ENCODE peak calls at places on chromosomes 13 and 19, in seven cellular contexts. V is MG63; P is breast epithelium; I is stimulated activated naive CD4-positive, alpha-beta T cell; S is cardiac muscle cell; L is KBM-7; J is NCI-H460. C is an unnamed sample.
A peak's percentile ranks its signal among the peaks of the same experiment; 100 is the strongest.

GRCh38 chr13:105773887-105774538 is 761.4 kb downstream of the EFNB2 start:
- DNase-seq in V (no peak), P (no peak), I (no peak), S (peak; percentile 41), L (no peak), J (no peak), C (no peak)

GRCh38 chr19:12834418-12834943 is at the start of gene RTBDN:
- DNase-seq in V (no peak), P (no peak), I (no peak), S (no peak), L (no peak), J (no peak), C (no peak)

GRCh38 chr13:70249332-70250064 is 141.2 kb upstream of the KLHL1 start:
- DNase-seq in V (no peak), P (no peak), I (no peak), S (peak; percentile 14), L (no peak), J (peak; percentile 13), C (no peak)

GRCh38 chr13:73822671-73823592 is 311.3 kb downstream of the KLF12 start:
- DNase-seq in V (no peak), P (no peak), I (no peak), S (no peak), L (no peak), J (no peak), C (no peak)

GRCh38 chr13:111429064-111429558 is 108.7 kb downstream of the TEX29 start:
- DNase-seq in V (peak; percentile 14), P (no peak), I (no peak), S (peak; percentile 17), L (peak; percentile 44), J (peak; percentile 41), C (no peak)

GRCh38 chr13:101416181-101417042 is at the start of gene NALCN:
- DNase-seq in V (peak; percentile 36), P (no peak), I (no peak), S (peak; percentile 7), L (no peak), J (peak; percentile 9), C (no peak)

GRCh38 chr13:41492432-41493267 is 35.3 kb downstream of the RGCC start:
- DNase-seq in V (no peak), P (no peak), I (peak; percentile 14), S (no peak), L (peak; percentile 72), J (no peak), C (no peak)

GRCh38 chr13:27792393-27793218 is at the start of gene GSX1:
- DNase-seq in V (peak; percentile 79), P (peak; percentile 18), I (peak; percentile 11), S (peak; percentile 85), L (peak; percentile 27), J (peak; percentile 56), C (peak; percentile 19)

GRCh38 chr19:41753936-41754529 is 1.3 kb upstream of the CEACAM6 start:
- DNase-seq in V (peak; percentile 49), P (no peak), I (peak; percentile 48), S (peak; percentile 36), L (peak; percentile 45), J (peak; percentile 32), C (no peak)

GRCh38 chr13:113161433-113161832 is 3.0 kb downstream of the PROZ start:
- DNase-seq in V (no peak), P (no peak), I (no peak), S (no peak), L (no peak), J (no peak), C (no peak)

GRCh38 chr19:45879055-45879454 is 6.9 kb downstream of the IRF2BP1 start:
- DNase-seq in V (no peak), P (peak; percentile 55), I (no peak), S (no peak), L (no peak), J (no peak), C (no peak)

GRCh38 chr19:47687906-47688305 is 25.3 kb upstream of the EHD2 start:
- DNase-seq in V (no peak), P (no peak), I (no peak), S (no peak), L (no peak), J (no peak), C (no peak)

GRCh38 chr13:114313061-114313860 is 1.0 kb upstream of the CHAMP1 start:
- DNase-seq in V (no peak), P (no peak), I (no peak), S (no peak), L (no peak), J (no peak), C (no peak)

GRCh38 chr13:38262211-38262610 is 87.4 kb upstream of the UFM1 start:
- DNase-seq in V (no peak), P (no peak), I (no peak), S (peak; percentile 63), L (no peak), J (no peak), C (no peak)

GRCh38 chr13:97366172-97366688 is 67.7 kb upstream of the RAP2A start:
- DNase-seq in V (no peak), P (no peak), I (no peak), S (no peak), L (no peak), J (no peak), C (no peak)